ENCODE peak calls at places on chromosomes 12 and 14, in four cellular contexts. H is DMS79; L is NCI-H1092; W is stimulated activated CD4-positive, alpha-beta T cell treated with anti-CD3 and anti-CD28 coated beads, Interleukin-4, amount 100 ng/mL, for 1 hour. F is an unnamed sample.

GRCh38 chr12:103580026-103580425 is 7.0 kb upstream of the STAB2 start:
- DNase-seq in L (no peak), W (no peak), H (no peak), F (no peak)

GRCh38 chr12:98037401-98038140 is 477.8 kb upstream of the TMPO start:
- DNase-seq in W (no peak), L (no peak), H (no peak), F (no peak)

GRCh38 chr12:91577586-91578539 is 395.2 kb upstream of the DCN start:
- DNase-seq in W (no peak), H (no peak), L (no peak), F (no peak)

GRCh38 chr14:88829188-88829587 is 4.7 kb downstream of the TTC8 start:
- DNase-seq in L (no peak), W (no peak), H (no peak), F (no peak)

GRCh38 chr14:95817271-95817670 is 59.4 kb upstream of the TUNAR start:
- DNase-seq in L (no peak), H (no peak), W (no peak), F (no peak)

GRCh38 chr12:69834147-69834546 is 9.1 kb downstream of the MYRFL start:
- DNase-seq in H (no peak), L (no peak), W (no peak), F (no peak)

GRCh38 chr12:54417712-54418440 is 1.2 kb downstream of the ITGA5 start:
- DNase-seq in W (no peak), L (no peak), H (no peak), F (peak; percentile 61)

GRCh38 chr12:25827747-25828146 is 130.7 kb upstream of the RASSF8 start:
- DNase-seq in H (no peak), L (no peak), W (no peak), F (no peak)

GRCh38 chr14:86091811-86092210 is 561.9 kb downstream of the FLRT2 start:
- DNase-seq in H (no peak), W (no peak), L (no peak), F (no peak)

GRCh38 chr14:49969961-49970360 is 77.1 kb downstream of the ARF6 start:
- DNase-seq in W (no peak), L (no peak), H (no peak), F (no peak)

GRCh38 chr12:108308432-108308831 is 30.7 kb downstream of the CMKLR1 start:
- DNase-seq in L (no peak), H (no peak), W (no peak), F (no peak)

GRCh38 chr12:115756271-115756670 is 521.2 kb downstream of the MED13L start:
- DNase-seq in H (peak; percentile 73), L (no peak), W (no peak), F (no peak)

GRCh38 chr12:59624732-59625455 is 29.1 kb downstream of the SLC16A7 start:
- DNase-seq in H (no peak), W (no peak), L (no peak), F (no peak)

GRCh38 chr12:68481181-68481941 is 129.3 kb upstream of the RAP1B start:
- DNase-seq in W (no peak), L (no peak), H (no peak), F (no peak)

GRCh38 chr12:52380271-52380694 is 5.2 kb downstream of the KRT84 start:
- DNase-seq in W (no peak), H (no peak), L (no peak), F (peak; percentile 63)

GRCh38 chr12:88325828-88326214 is 183.7 kb downstream of the TMTC3 start:
- DNase-seq in L (no peak), H (no peak), W (no peak), F (no peak)

GRCh38 chr12:40436564-40436963 is 211.8 kb downstream of the LRRK2 start:
- DNase-seq in H (no peak), L (no peak), W (no peak), F (no peak)

GRCh38 chr12:100794441-100795192 is at the start of gene ANO4:
- DNase-seq in W (no peak), L (no peak), H (no peak), F (no peak)

GRCh38 chr12:53938276-53939140 is at the start of gene HOXC13:
- DNase-seq in W (peak; percentile 59), L (peak; percentile 93), H (peak; percentile 91), F (no peak)

GRCh38 chr14:30558362-30558674 is 640 bp upstream of the G2E3 start:
- DNase-seq in L (no peak), H (no peak), W (no peak), F (no peak)

GRCh38 chr14:50067723-50068495 is 48.5 kb downstream of the VCPKMT start:
- DNase-seq in L (no peak), H (no peak), W (no peak), F (no peak)

GRCh38 chr12:86212970-86213369 is 43.2 kb downstream of the MGAT4C start:
- DNase-seq in L (no peak), H (no peak), W (no peak), F (no peak)

GRCh38 chr14:97688626-97689336 is 891.6 kb downstream of the VRK1 start:
- DNase-seq in W (no peak), H (no peak), L (no peak), F (no peak)

GRCh38 chr14:102235275-102235897 is 69.6 kb downstream of the MOK start:
- DNase-seq in H (no peak), L (peak; percentile 58), W (peak; percentile 80), F (peak; percentile 84)

GRCh38 chr14:55938249-55938791 is 179.9 kb upstream of the PELI2 start:
- DNase-seq in H (peak; percentile 72), L (peak; percentile 51), W (no peak), F (no peak)

GRCh38 chr12:110102255-110102654 is 21.9 kb upstream of the IFT81 start:
- DNase-seq in L (peak; percentile 11), H (no peak), W (peak; percentile 16), F (no peak)

GRCh38 chr12:95623554-95624170 is 72.4 kb upstream of the USP44 start:
- DNase-seq in L (no peak), W (peak; percentile 9), H (no peak), F (peak; percentile 81)

GRCh38 chr12:115657081-115658013 is 620.1 kb downstream of the MED13L start:
- DNase-seq in H (no peak), W (no peak), L (no peak), F (no peak)

GRCh38 chr14:21384494-21384851 is 654 bp upstream of the SUPT16H start:
- DNase-seq in W (no peak), L (no peak), H (no peak), F (peak; percentile 22)

GRCh38 chr12:11014234-11014633 is 8.2 kb downstream of the TAS2R19 start:
- DNase-seq in H (no peak), W (no peak), L (no peak), F (no peak)

GRCh38 chr12:27969901-27970390 is 2.6 kb downstream of the PTHLH start:
- DNase-seq in W (peak; percentile 59), H (peak; percentile 56), L (no peak), F (no peak)

GRCh38 chr14:100020623-100021022 is 44.6 kb upstream of the EVL start:
- DNase-seq in L (no peak), H (no peak), W (no peak), F (no peak)

GRCh38 chr14:101467181-101467926 is 93.9 kb upstream of the DIO3 start:
- DNase-seq in W (no peak), H (no peak), L (no peak), F (peak; percentile 15)

GRCh38 chr14:22561661-22562579 is 27.1 kb downstream of the DAD1 start:
- DNase-seq in H (no peak), W (peak; percentile 59), L (no peak), F (peak; percentile 85)

F was measured in Peyer's patch.